ENCODE peak calls at places on chromosomes 2 and 18, in eight cellular contexts. Y is CD4-positive, alpha-beta T cell; Q is GM20000; D is WTC11; T is psoas muscle; S is B cell; N is PC-3; X is neural crest cell. K is an unnamed sample.

GRCh38 chr2:20064421-20064820 is 13.0 kb upstream of the LAPTM4A start:
- DNase-seq in T (no peak), S (no peak), Y (no peak), D (no peak), X (no peak), N (no peak), Q (no peak), K (no peak)

GRCh38 chr2:164706522-164706921 is 85.2 kb upstream of the GRB14 start:
- DNase-seq in Q (no peak), T (no peak), S (no peak), X (no peak), Y (no peak), D (no peak), N (peak; percentile 71), K (no peak)

GRCh38 chr2:177812713-177813396 is 259.7 kb downstream of the PDE11A start:
- DNase-seq in Q (no peak), D (no peak), T (no peak), N (peak; percentile 15), S (no peak), X (no peak), Y (no peak), K (no peak)

GRCh38 chr2:237024255-237024654 is 61.4 kb upstream of the COPS8 start:
- DNase-seq in D (no peak), T (no peak), N (no peak), Q (no peak), S (no peak), X (no peak), Y (no peak), K (no peak)

GRCh38 chr2:180776924-180777323 is 203.5 kb upstream of the UBE2E3 start:
- DNase-seq in Y (no peak), X (no peak), S (no peak), Q (no peak), D (no peak), N (no peak), T (no peak), K (no peak)

GRCh38 chr2:219459460-219460311 is 25.0 kb downstream of the SPEG start:
- DNase-seq in X (peak; percentile 75), N (peak; percentile 51), D (peak; percentile 85), S (peak; percentile 81), Y (no peak), Q (peak; percentile 88), T (peak; percentile 86), K (peak; percentile 86)

GRCh38 chr2:215136669-215137328 is 1.6 kb downstream of the ABCA12 start:
- DNase-seq in D (no peak), S (no peak), X (no peak), Y (no peak), N (peak; percentile 46), T (no peak), Q (no peak), K (no peak)

GRCh38 chr2:28247326-28247725 is 145.3 kb upstream of the FOSL2 start:
- DNase-seq in N (no peak), Y (no peak), S (no peak), X (no peak), Q (no peak), D (no peak), T (no peak), K (no peak)

GRCh38 chr2:119407430-119408220 is 24.0 kb upstream of the TMEM37 start:
- DNase-seq in Q (peak; percentile 75), S (peak; percentile 56), T (no peak), N (peak; percentile 71), X (peak; percentile 70), D (peak; percentile 52), Y (no peak), K (peak; percentile 73)

GRCh38 chr2:200847939-200848338 is 16.5 kb downstream of the CLK1 start:
- DNase-seq in Y (no peak), N (no peak), D (no peak), S (no peak), T (no peak), Q (no peak), X (no peak), K (no peak)

GRCh38 chr18:59123588-59124369 is 15.9 kb upstream of the SEC11C start:
- DNase-seq in S (no peak), Y (no peak), T (no peak), X (no peak), D (no peak), Q (no peak), N (peak; percentile 66), K (no peak)

GRCh38 chr2:203681978-203682377 is 24.5 kb upstream of the CD28 start:
- DNase-seq in X (no peak), S (no peak), Y (no peak), T (no peak), N (peak; percentile 19), Q (no peak), D (no peak), K (no peak)

GRCh38 chr2:67719351-67719750 is 322.2 kb downstream of the ETAA1 start:
- DNase-seq in Y (no peak), Q (no peak), N (no peak), D (no peak), T (no peak), S (no peak), X (no peak), K (no peak)

GRCh38 chr2:150620860-150621259 is 133.4 kb upstream of the RND3 start:
- DNase-seq in N (peak; percentile 89), D (no peak), Y (no peak), S (no peak), T (no peak), X (no peak), Q (no peak), K (no peak)

GRCh38 chr2:98123286-98123685 is 36.3 kb downstream of the VWA3B start:
- DNase-seq in Y (no peak), Q (no peak), X (no peak), D (no peak), T (no peak), S (peak; percentile 46), N (no peak), K (peak; percentile 56)

GRCh38 chr2:72198532-72199241 is 51.0 kb upstream of the CYP26B1 start:
- DNase-seq in D (no peak), Y (no peak), S (no peak), T (no peak), N (peak; percentile 30), X (no peak), Q (no peak), K (no peak)

GRCh38 chr2:105443610-105444598 is 45.1 kb upstream of the FHL2 start:
- DNase-seq in S (no peak), N (peak; percentile 30), Y (no peak), X (no peak), D (no peak), T (no peak), Q (no peak), K (no peak)

GRCh38 chr18:44988821-44989587 is 308.3 kb downstream of the SETBP1 start:
- DNase-seq in T (no peak), N (peak; percentile 39), Q (no peak), X (no peak), D (no peak), S (no peak), Y (no peak), K (no peak)

GRCh38 chr2:42087857-42088195 is 40.0 kb downstream of the PKDCC start:
- DNase-seq in Y (no peak), D (no peak), X (no peak), T (no peak), Q (no peak), S (no peak), N (no peak), K (no peak)

GRCh38 chr18:47448956-47449355 is 197.5 kb upstream of the SKOR2 start:
- DNase-seq in X (no peak), N (no peak), Q (no peak), Y (no peak), D (no peak), S (no peak), T (no peak), K (no peak)

GRCh38 chr2:176092270-176093144 is at the start of gene HOXD13:
- DNase-seq in Y (no peak), N (no peak), X (no peak), S (peak; percentile 50), Q (no peak), D (peak; percentile 76), T (no peak), K (no peak)

GRCh38 chr2:205721057-205721767 is 38.9 kb downstream of the NRP2 start:
- DNase-seq in Q (no peak), X (peak; percentile 42), S (no peak), N (peak; percentile 38), T (no peak), Y (no peak), D (peak; percentile 34), K (no peak)

GRCh38 chr2:196639180-196640030 is at the start of gene CCDC150:
- DNase-seq in D (peak; percentile 97), T (peak; percentile 96), S (peak; percentile 92), N (peak; percentile 97), X (peak; percentile 89), Y (peak; percentile 91), Q (peak; percentile 93), K (peak; percentile 98)
- TF ChIP-seq CTCF in D (no peak), T (peak; percentile 12), S (no peak), N (peak; percentile 47), X (peak; percentile 37), Y (no peak), Q (no peak), K (no peak)

GRCh38 chr2:84078466-84078865 is 380.6 kb downstream of the SUCLG1 start:
- DNase-seq in Y (no peak), N (no peak), T (no peak), S (no peak), D (no peak), Q (no peak), X (no peak), K (no peak)

GRCh38 chr2:84077504-84077903 is 381.6 kb downstream of the SUCLG1 start:
- DNase-seq in D (peak; percentile 16), Y (no peak), X (peak; percentile 29), Q (peak; percentile 4), T (no peak), S (no peak), N (peak; percentile 51), K (peak; percentile 3)
- TF ChIP-seq CTCF in D (no peak), Y (no peak), X (peak; percentile 67), Q (peak; percentile 12), T (no peak), S (no peak), N (peak; percentile 65), K (peak; percentile 26)

GRCh38 chr2:75241696-75242095 is 42.4 kb upstream of the TACR1 start:
- DNase-seq in N (peak; percentile 66), Y (no peak), D (no peak), T (no peak), X (no peak), Q (no peak), S (no peak), K (no peak)
- TF ChIP-seq CTCF in N (peak; percentile 82), Y (no peak), D (no peak), T (no peak), X (peak; percentile 44), Q (no peak), S (no peak), K (peak; percentile 28)

GRCh38 chr2:171161425-171162289 is 964 bp upstream of the TLK1 start:
- DNase-seq in T (no peak), Y (no peak), D (no peak), S (no peak), N (no peak), Q (peak; percentile 14), X (no peak), K (no peak)

GRCh38 chr2:171160119-171160629 is 519 bp downstream of the TLK1 start:
- DNase-seq in N (peak; percentile 48), T (peak; percentile 82), D (peak; percentile 69), Y (peak; percentile 56), X (peak; percentile 60), Q (peak; percentile 77), S (peak; percentile 75), K (peak; percentile 50)

GRCh38 chr2:171158790-171159325 is 1.8 kb downstream of the TLK1 start:
- DNase-seq in D (no peak), Y (no peak), X (no peak), T (no peak), S (no peak), Q (peak; percentile 10), N (peak; percentile 29), K (no peak)

GRCh38 chr2:171159326-171160118 is 1.2 kb downstream of the TLK1 start:
- DNase-seq in D (peak; percentile 30), X (peak; percentile 50), N (peak; percentile 56), T (no peak), Y (peak; percentile 76), S (peak; percentile 53), Q (peak; percentile 58), K (peak; percentile 31)

GRCh38 chr2:171160630-171161424 is at the start of gene TLK1:
- DNase-seq in N (peak; percentile 73), S (peak; percentile 90), Q (peak; percentile 91), X (peak; percentile 55), D (peak; percentile 76), Y (peak; percentile 81), T (peak; percentile 87), K (peak; percentile 84)
- TF ChIP-seq CTCF in N (no peak), S (no peak), Q (peak; percentile 10), X (no peak), D (no peak), Y (no peak), T (no peak), K (peak; percentile 37)

K was measured in GM10248.